ENCODE peak calls at places on chromosomes 2 and 18, in six cellular contexts. S is GM12878, Q is H1, M is HCT116, Y is K562, G is HepG2. K is an unnamed sample.

GRCh38 chr2:58535182-58535581 is 294.1 kb upstream of the FANCL start:
- DNase-seq in S (no peak), Y (peak), Q (no peak), G (no peak), M (no peak), K (peak)

GRCh38 chr2:195468771-195469170 is 188.3 kb upstream of the SLC39A10 start:
- DNase-seq in S (no peak), M (no peak), Q (no peak), G (no peak), Y (no peak), K (no peak)

GRCh38 chr18:24656571-24656971 is 196.1 kb downstream of the HRH4 start:
- DNase-seq in S (no peak), G (no peak), M (no peak), Q (no peak), Y (no peak), K (no peak)

GRCh38 chr2:23649819-23650218 is 264.8 kb downstream of the KLHL29 start:
- DNase-seq in S (no peak), M (no peak), Q (no peak), Y (no peak), G (no peak), K (no peak)

GRCh38 chr18:2729757-2730156 is 74.2 kb downstream of the SMCHD1 start:
- DNase-seq in M (no peak), Y (no peak), G (no peak), S (no peak), Q (no peak), K (no peak)

GRCh38 chr2:230925879-230926765 is 1.1 kb upstream of the GPR55 start:
- DNase-seq in S (peak), Q (no peak), G (no peak), M (no peak), Y (no peak), K (no peak)

GRCh38 chr18:80254971-80255500 is 7.7 kb upstream of the PARD6G start:
- DNase-seq in Q (no peak), S (no peak), M (no peak), G (no peak), Y (no peak), K (no peak)

GRCh38 chr18:50410894-50411293 is 36.0 kb downstream of the SKA1 start:
- DNase-seq in G (no peak), Q (no peak), S (no peak), M (no peak), Y (no peak), K (no peak)

GRCh38 chr2:38602136-38602731 is 494 bp downstream of the HNRNPLL start:
- DNase-seq in S (no peak), G (no peak), Q (no peak), M (no peak), Y (no peak), K (peak)

GRCh38 chr2:135637456-135638087 is 104.1 kb upstream of the UBXN4 start:
- DNase-seq in M (no peak), Q (no peak), G (no peak), Y (no peak), S (no peak), K (no peak)

GRCh38 chr2:5121677-5122076 is 570.5 kb upstream of the SOX11 start:
- DNase-seq in Q (no peak), Y (no peak), G (no peak), S (no peak), M (no peak), K (no peak)

GRCh38 chr18:62614499-62614898 is 91.7 kb downstream of the ZCCHC2 start:
- DNase-seq in S (no peak), Q (no peak), G (no peak), Y (no peak), M (no peak), K (no peak)

GRCh38 chr2:96144481-96145027 is 686 bp downstream of the DUSP2 start:
- DNase-seq in M (no peak), G (no peak), S (no peak), Y (no peak), Q (no peak), K (peak)

DNA sequence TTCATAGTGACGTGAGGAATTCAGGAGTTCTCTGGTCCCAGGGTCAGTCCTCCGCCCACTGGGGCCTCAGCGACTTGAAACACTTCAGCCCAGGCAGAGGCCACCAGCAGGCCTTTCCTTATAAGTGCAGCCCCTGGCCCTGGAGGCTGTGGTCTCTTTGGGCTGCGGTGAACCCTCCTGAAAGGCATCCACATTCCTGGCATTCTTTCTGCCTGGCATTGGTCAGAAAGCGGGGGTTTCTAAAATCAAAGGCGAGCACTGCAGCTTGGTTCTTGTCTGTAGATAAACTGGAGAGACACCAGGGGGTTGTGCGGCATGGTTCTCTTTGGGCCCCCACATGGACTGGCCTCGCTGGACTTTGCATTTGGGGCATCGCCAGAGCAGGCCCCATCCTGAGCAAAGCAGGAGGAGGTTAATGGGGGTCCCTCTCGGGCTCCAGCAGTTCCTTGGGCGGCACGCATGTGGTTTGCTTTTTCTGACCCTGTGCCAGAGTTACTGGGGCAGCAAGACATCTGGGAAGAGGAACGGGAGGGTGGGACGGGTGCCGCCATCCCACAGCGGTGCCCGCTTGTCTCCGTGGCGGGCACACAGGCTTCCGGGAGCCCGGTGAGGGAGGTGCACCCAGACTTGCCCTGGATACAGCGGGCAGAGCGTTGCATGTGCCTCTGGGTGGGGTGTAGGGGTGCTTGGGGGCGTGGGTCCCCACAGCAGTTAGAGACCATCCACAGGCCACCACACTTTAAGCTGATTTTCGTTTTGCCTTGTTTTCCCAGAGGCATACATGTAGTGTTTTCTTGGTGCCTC is 44.9 kb downstream of the SH3BP4 start:
- DNase-seq in G (peak), Q (peak), M (no peak), S (no peak), Y (no peak), K (peak)
- TF ChIP-seq ATF3 in G (no peak), Q (no peak), M (no peak), S (no peak), Y (no peak), K (no peak)

GRCh38 chr2:63863707-63864106 is 22.0 kb downstream of the UGP2 start:
- DNase-seq in M (no peak), S (no peak), Y (no peak), Q (no peak), G (no peak), K (no peak)

GRCh38 chr2:63862802-63863201 is 21.1 kb downstream of the UGP2 start:
- DNase-seq in Y (no peak), M (peak), Q (no peak), G (peak), S (no peak), K (no peak)

GRCh38 chr2:63866009-63866709 is 24.5 kb downstream of the UGP2 start:
- DNase-seq in Y (no peak), G (no peak), M (no peak), Q (no peak), S (no peak), K (no peak)

GRCh38 chr2:63861220-63861822 is 19.6 kb downstream of the UGP2 start:
- DNase-seq in Q (no peak), S (no peak), M (peak), Y (peak), G (peak), K (no peak)

GRCh38 chr2:63865159-63865799 is 23.6 kb downstream of the UGP2 start:
- DNase-seq in G (peak), M (no peak), S (no peak), Q (no peak), Y (no peak), K (no peak)
- TF ChIP-seq ATF3 in G (no peak), M (no peak), S (no peak), Q (no peak), Y (no peak), K (no peak)

GRCh38 chr2:73279852-73280251 is 4.4 kb downstream of the FBXO41 start:
- DNase-seq in M (no peak), Y (no peak), S (no peak), Q (no peak), G (no peak), K (no peak)

GRCh38 chr2:73283545-73284295 is 558 bp downstream of the FBXO41 start:
- DNase-seq in Q (no peak), Y (peak), G (no peak), M (no peak), S (no peak), K (peak)

GRCh38 chr2:73284296-73285161 is at the start of gene FBXO41:
- DNase-seq in Y (peak), M (no peak), G (peak), S (peak), Q (peak), K (peak)

GRCh38 chr2:73282924-73283544 is 1.2 kb downstream of the FBXO41 start:
- DNase-seq in G (no peak), Y (no peak), S (no peak), M (no peak), Q (no peak), K (no peak)

DNA sequence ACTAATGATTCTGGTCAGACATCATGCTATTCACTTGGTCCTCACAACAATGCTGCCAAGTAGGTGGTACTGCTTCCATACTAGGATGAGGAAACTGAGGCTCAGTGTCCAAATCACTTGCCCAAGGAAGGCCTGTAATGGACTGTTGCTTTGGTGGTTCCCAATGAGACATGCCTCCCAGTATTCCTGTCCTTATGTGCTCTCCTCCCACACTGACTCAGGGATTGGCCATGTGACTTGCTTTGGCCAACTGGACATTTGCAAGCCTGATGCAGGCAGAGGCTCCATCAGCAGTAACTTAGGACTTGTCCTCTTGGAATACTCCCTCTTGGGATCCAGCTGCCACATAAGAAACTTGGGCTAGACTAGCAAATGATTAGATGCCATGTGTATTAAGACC is 3.0 kb downstream of the FBXO41 start:
- DNase-seq in G (no peak), Q (no peak), S (no peak), Y (no peak), M (no peak), K (no peak)
- TF ChIP-seq ATF3 in G (no peak), Q (no peak), S (no peak), Y (no peak), M (no peak), K (no peak)

GRCh38 chr2:188773075-188773474 is 201.1 kb upstream of the COL3A1 start:
- DNase-seq in Y (no peak), G (no peak), M (no peak), S (no peak), Q (no peak), K (no peak)

DNA sequence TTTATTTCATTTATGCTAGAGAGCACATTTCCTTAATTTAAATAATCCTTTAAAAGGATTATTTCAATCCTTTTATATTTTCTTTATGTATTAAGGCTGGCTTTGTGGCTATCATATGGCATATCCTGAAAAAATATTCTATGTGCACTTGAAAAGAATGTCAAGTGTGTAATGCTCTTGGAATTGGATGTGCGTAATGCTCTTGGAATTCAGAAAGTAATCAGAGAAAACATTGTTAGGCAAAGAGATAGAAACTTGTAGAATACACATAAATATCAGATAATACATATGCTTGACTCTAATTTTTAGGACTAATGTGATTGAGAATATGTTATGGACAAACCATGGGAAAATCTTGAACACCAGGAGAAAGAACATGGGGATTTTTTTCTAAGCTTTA is 197.5 kb upstream of the COL3A1 start:
- DNase-seq in S (no peak), M (peak), Q (no peak), Y (no peak), G (no peak), K (no peak)
- TF ChIP-seq ATF3 in S (no peak), M (no peak), Q (no peak), Y (no peak), G (no peak), K (no peak)

GRCh38 chr2:171792922-171793580 is 101.0 kb downstream of the SLC25A12 start:
- DNase-seq in S (no peak), G (no peak), Y (no peak), M (no peak), Q (no peak), K (no peak)

GRCh38 chr2:171793691-171794678 is 100.1 kb downstream of the SLC25A12 start:
- DNase-seq in S (no peak), M (no peak), Y (no peak), Q (no peak), G (no peak), K (no peak)

GRCh38 chr2:171800639-171801038 is 93.4 kb downstream of the SLC25A12 start:
- DNase-seq in S (no peak), M (no peak), Q (no peak), Y (no peak), G (no peak), K (no peak)

GRCh38 chr2:171794918-171795317 is 99.1 kb downstream of the SLC25A12 start:
- DNase-seq in S (no peak), Y (no peak), G (no peak), Q (no peak), M (no peak), K (no peak)

GRCh38 chr2:171798156-171798815 is 95.8 kb downstream of the SLC25A12 start:
- DNase-seq in Y (no peak), S (no peak), G (peak), Q (no peak), M (no peak), K (no peak)
- TF ChIP-seq ATF3 in Y (no peak), S (no peak), G (no peak), Q (no peak), M (no peak), K (no peak)

GRCh38 chr18:77082316-77082715 is 50.3 kb downstream of the MBP start:
- DNase-seq in M (no peak), S (no peak), Y (no peak), Q (no peak), G (no peak), K (no peak)

GRCh38 chr18:77078671-77079070 is 53.9 kb downstream of the MBP start:
- DNase-seq in M (no peak), G (no peak), S (no peak), Y (no peak), Q (no peak), K (no peak)

GRCh38 chr18:77079088-77079487 is 53.5 kb downstream of the MBP start:
- DNase-seq in G (no peak), S (no peak), Y (no peak), Q (no peak), M (no peak), K (no peak)

GRCh38 chr18:77081387-77081773 is 51.2 kb downstream of the MBP start:
- DNase-seq in S (no peak), G (no peak), Q (no peak), Y (no peak), M (no peak), K (no peak)

DNA sequence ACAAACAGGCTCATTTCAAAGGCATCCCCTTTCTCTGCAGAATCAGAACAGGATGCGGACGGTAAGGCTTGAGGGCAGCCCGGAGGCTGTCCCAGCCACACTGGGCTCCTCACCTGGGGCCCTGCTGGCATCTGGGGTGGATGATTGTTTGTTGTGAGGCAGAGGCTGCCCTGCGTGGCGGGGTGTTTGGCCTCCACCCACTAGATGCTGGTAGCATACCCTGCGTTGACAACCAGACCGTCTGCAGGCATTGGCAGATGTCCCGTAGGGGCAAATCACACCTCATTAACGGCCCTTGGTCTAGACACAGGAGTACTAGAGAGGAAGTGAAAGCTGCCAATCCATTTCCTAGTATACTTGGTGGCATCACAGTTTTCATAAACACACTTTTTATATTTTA is 52.3 kb downstream of the MBP start:
- DNase-seq in G (no peak), M (no peak), S (peak), Y (no peak), Q (no peak), K (no peak)
- TF ChIP-seq ATF3 in G (no peak), M (no peak), S (no peak), Y (no peak), Q (no peak), K (no peak)